ENCODE peak calls at places on chromosomes 12 and 14, in ten cellular contexts. E is uterus, K is stomach, I is right lobe of liver, J is Panc1, T is astrocyte of the cerebellum, Z is upper lobe of right lung, O is bronchial epithelial cell, D is fibroblast of mammary gland, A is fibroblast of lung. R is an unnamed sample.

GRCh38 chr12:31887109-31887811 is 72.0 kb upstream of the RESF1 start:
- DNase-seq in I (no peak), K (no peak), E (no peak), Z (no peak), J (no peak), A (no peak), T (no peak), D (no peak), O (no peak), R (no peak)

GRCh38 chr14:69181491-69181890 is 9.8 kb upstream of the EXD2 start:
- DNase-seq in T (no peak), I (no peak), D (peak), Z (no peak), J (no peak), K (no peak), O (peak), A (peak), E (no peak), R (no peak)

GRCh38 chr12:38053655-38054464 is 262.7 kb upstream of the ALG10B start:
- DNase-seq in O (no peak), D (no peak), E (no peak), T (no peak), K (peak), I (peak), A (no peak), Z (peak), J (no peak), R (peak)

GRCh38 chr14:30658645-30659044 is 36.5 kb downstream of the SCFD1 start:
- DNase-seq in O (no peak), E (no peak), I (no peak), J (no peak), K (no peak), D (no peak), A (no peak), T (no peak), Z (no peak), R (no peak)

GRCh38 chr14:32524609-32525391 is 195.7 kb downstream of the AKAP6 start:
- DNase-seq in I (no peak), E (no peak), K (no peak), A (peak), T (no peak), Z (no peak), J (no peak), D (peak), O (no peak), R (no peak)

GRCh38 chr12:39581592-39581991 is 38.0 kb downstream of the ABCD2 start:
- DNase-seq in I (no peak), D (peak), E (no peak), O (peak), K (no peak), J (no peak), T (no peak), A (peak), Z (no peak), R (peak)

GRCh38 chr14:68665116-68665515 is 127.8 kb downstream of the ZFP36L1 start:
- DNase-seq in J (no peak), Z (no peak), D (peak), A (peak), I (no peak), E (no peak), O (no peak), K (no peak), T (no peak), R (no peak)

GRCh38 chr12:109879332-109880048 is 851 bp downstream of the GLTP start:
- DNase-seq in O (peak), A (no peak), T (no peak), E (no peak), D (peak), J (no peak), I (no peak), K (no peak), Z (no peak), R (no peak)

GRCh38 chr14:65927871-65928270 is 515.3 kb downstream of the FUT8 start:
- DNase-seq in Z (no peak), T (no peak), A (no peak), O (no peak), E (no peak), J (no peak), D (no peak), K (peak), I (peak), R (no peak)

GRCh38 chr14:62003701-62004100 is 241.5 kb downstream of the SNAPC1 start:
- DNase-seq in J (no peak), T (no peak), I (no peak), Z (no peak), K (no peak), A (no peak), O (peak), D (no peak), E (no peak), R (peak)

GRCh38 chr12:55728932-55729591 is at the start of gene CD63:
- DNase-seq in K (peak), D (peak), Z (peak), T (no peak), J (no peak), E (peak), I (peak), O (peak), A (peak), R (peak)

GRCh38 chr14:41899416-41899815 is 292.7 kb downstream of the LRFN5 start:
- DNase-seq in T (peak), E (no peak), J (no peak), D (peak), I (no peak), A (peak), K (no peak), O (no peak), Z (no peak), R (no peak)

GRCh38 chr12:52038447-52038846 is 12.8 kb upstream of the NR4A1 start:
- DNase-seq in K (no peak), J (no peak), T (no peak), A (no peak), D (peak), E (no peak), Z (no peak), O (no peak), I (no peak), R (no peak)

GRCh38 chr12:90938451-90938850 is 16.5 kb downstream of the CCER1 start:
- DNase-seq in E (no peak), J (no peak), Z (no peak), T (no peak), I (no peak), A (peak), O (peak), K (no peak), D (peak), R (peak)

GRCh38 chr12:110005319-110005973 is 6.2 kb downstream of the ANKRD13A start:
- DNase-seq in I (no peak), J (no peak), E (no peak), K (no peak), O (no peak), T (no peak), A (no peak), Z (no peak), D (no peak), R (no peak)

GRCh38 chr14:73280903-73281302 is 43.6 kb downstream of the PAPLN start:
- DNase-seq in A (no peak), E (no peak), D (no peak), T (no peak), K (no peak), I (no peak), O (no peak), J (no peak), Z (no peak), R (no peak)

GRCh38 chr12:2668816-2669215 is 126.0 kb upstream of the FKBP4 start:
- DNase-seq in E (peak), K (no peak), A (no peak), T (no peak), J (no peak), Z (peak), I (no peak), D (no peak), O (no peak), R (no peak)

GRCh38 chr14:44029933-44030332 is 477.1 kb downstream of the FSCB start:
- DNase-seq in Z (no peak), D (peak), K (no peak), E (no peak), O (peak), A (no peak), I (no peak), T (no peak), J (no peak), R (peak)

GRCh38 chr12:115260807-115261161 is 576.8 kb upstream of the TBX3 start:
- DNase-seq in J (no peak), T (no peak), Z (no peak), E (no peak), K (no peak), D (peak), A (no peak), I (no peak), O (no peak), R (no peak)

GRCh38 chr14:64478634-64479250 is 13.4 kb downstream of the AKAP5 start:
- DNase-seq in T (peak), Z (no peak), E (no peak), O (peak), K (no peak), D (peak), A (peak), I (no peak), J (no peak), R (peak)

GRCh38 chr12:11732023-11732422 is 82.5 kb downstream of the ETV6 start:
- DNase-seq in Z (no peak), T (no peak), O (no peak), J (no peak), I (no peak), A (no peak), E (no peak), D (no peak), K (no peak), R (no peak)

GRCh38 chr14:89855961-89856360 is 98.6 kb downstream of the EFCAB11 start:
- DNase-seq in E (no peak), Z (no peak), J (no peak), A (peak), I (no peak), O (peak), T (peak), K (no peak), D (peak), R (peak)

GRCh38 chr12:127926004-127926403 is 341.0 kb upstream of the TMEM132C start:
- DNase-seq in A (peak), O (no peak), T (peak), I (no peak), Z (no peak), D (peak), E (peak), J (no peak), K (no peak), R (no peak)
- TF ChIP-seq CTCF in A (peak), O (no peak), T (peak), I (no peak), Z (peak), D (peak), E (peak), J (peak), K (no peak), R (no peak)

GRCh38 chr12:22283006-22283506 is 51.5 kb downstream of the ST8SIA1 start:
- DNase-seq in J (no peak), T (peak), Z (no peak), I (no peak), O (peak), K (no peak), D (peak), A (peak), E (no peak), R (peak)
- H3K4me3 ChIP-seq in J (no peak), T (no peak), Z (no peak), I (no peak), O (no peak), K (no peak), D (no peak), A (no peak), E (no peak), R (no peak)

DNA sequence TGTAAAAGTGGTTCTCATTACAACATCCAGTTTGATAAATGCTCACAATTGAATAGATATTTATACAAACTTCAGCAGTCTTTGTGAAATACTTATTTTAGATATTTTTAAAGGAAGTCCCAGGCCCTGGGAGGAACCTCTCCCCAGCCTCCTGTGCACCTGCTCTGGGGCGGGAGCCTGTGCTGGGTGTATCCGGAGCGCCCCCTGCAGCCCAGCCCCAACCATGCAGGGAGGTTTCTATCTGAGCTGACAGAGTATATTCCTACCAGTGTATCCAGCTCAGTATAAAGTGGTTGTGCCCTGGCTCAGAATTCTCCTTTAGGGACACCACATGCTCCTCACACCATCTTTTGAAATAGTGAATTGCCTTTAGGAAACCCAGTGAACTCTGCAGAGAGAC is 851.8 kb downstream of the TMEM121 start:
- DNase-seq in O (no peak), T (no peak), A (no peak), K (no peak), Z (no peak), E (no peak), I (no peak), D (no peak), J (no peak), R (no peak)
- TF ChIP-seq CTCF in O (no peak), T (no peak), A (no peak), K (no peak), Z (peak), E (no peak), I (peak), D (no peak), J (peak), R (no peak)

DNA sequence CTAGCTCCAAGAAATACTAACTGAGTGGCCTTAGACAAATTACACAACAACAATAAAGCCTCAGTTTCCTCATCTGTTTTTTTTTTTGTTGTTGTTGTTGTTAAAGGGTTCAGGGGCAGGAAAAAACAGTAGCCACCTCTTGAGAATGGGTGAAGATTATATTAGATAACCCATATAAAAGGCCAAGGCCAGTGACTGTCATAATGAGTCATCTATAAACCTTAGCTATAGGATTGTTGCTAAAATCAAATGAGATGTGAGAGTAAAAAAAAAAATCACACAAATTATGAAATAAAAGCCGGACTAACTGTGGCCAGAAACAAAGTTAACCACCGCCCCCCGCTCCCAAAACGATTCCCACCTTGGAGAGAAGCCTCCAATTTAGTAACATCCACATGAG is 1.3 kb downstream of the NAA25 start:
- DNase-seq in Z (no peak), I (no peak), T (no peak), J (no peak), A (no peak), D (no peak), O (peak), E (no peak), K (no peak), R (peak)
- H3K4me3 ChIP-seq in Z (peak), I (peak), T (peak), J (peak), A (peak), D (peak), O (peak), E (peak), K (peak), R (peak)

DNA sequence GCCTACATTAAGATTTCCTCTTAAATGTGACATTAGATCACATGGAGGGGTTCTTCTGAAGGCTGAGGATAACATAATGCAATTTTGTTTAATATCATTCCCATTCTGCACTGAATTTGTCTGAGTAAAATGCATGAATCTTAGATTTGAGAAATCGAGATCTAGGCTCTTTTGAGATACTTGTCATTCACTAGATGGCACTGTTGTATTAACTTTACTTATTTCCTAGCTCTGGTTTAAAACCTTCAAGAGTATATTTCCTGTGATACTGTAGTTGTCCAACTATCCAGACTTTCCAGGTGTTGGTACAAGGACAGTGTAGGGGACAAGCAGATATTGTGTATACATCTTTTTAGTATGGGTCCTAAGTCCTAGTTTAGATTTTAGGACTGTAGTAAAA is 91.7 kb upstream of the SEL1L start:
- DNase-seq in Z (no peak), I (no peak), A (no peak), E (no peak), O (peak), T (no peak), K (no peak), D (peak), J (peak), R (peak)
- TF ChIP-seq CTCF in Z (peak), I (peak), A (no peak), E (peak), O (peak), T (no peak), K (no peak), D (peak), J (peak), R (peak)

GRCh38 chr14:35989736-35990135 is 163.6 kb downstream of the BRMS1L start:
- DNase-seq in A (no peak), I (no peak), D (no peak), K (no peak), O (no peak), E (no peak), J (no peak), T (no peak), Z (no peak), R (no peak)

GRCh38 chr14:35986219-35986573 is 160.1 kb downstream of the BRMS1L start:
- DNase-seq in J (no peak), D (no peak), K (no peak), Z (no peak), A (no peak), I (no peak), T (no peak), E (no peak), O (no peak), R (no peak)

GRCh38 chr14:35988972-35989690 is 163.0 kb downstream of the BRMS1L start:
- DNase-seq in J (no peak), K (no peak), A (no peak), E (no peak), T (no peak), D (no peak), Z (no peak), O (peak), I (no peak), R (peak)

GRCh38 chr14:35988550-35988949 is 162.4 kb downstream of the BRMS1L start:
- DNase-seq in O (no peak), A (no peak), D (no peak), K (no peak), I (no peak), E (no peak), J (no peak), Z (no peak), T (no peak), R (no peak)

DNA sequence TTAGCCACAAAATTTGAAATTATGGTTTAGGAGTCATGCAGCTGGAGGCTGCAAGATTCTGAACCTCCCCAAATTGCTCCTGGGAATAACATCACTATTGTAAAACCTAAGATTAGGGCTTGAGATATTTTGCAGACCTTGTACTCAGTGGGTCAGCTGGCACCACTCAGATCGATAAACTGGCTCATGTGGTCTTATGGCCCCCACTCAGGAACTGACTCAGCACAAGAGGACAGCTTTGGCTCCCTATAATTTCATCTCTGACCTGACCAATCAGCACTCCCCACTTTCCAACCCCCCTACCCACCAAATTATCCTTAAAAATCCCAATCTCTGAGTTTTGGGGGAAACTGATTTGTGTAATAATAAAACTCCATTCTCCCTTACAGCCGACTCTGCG is 161.6 kb downstream of the BRMS1L start:
- DNase-seq in T (no peak), Z (no peak), O (no peak), K (no peak), E (no peak), A (no peak), J (no peak), I (no peak), D (no peak), R (no peak)
- H3K4me3 ChIP-seq in T (no peak), Z (no peak), O (no peak), K (no peak), E (no peak), A (no peak), J (no peak), I (no peak), D (no peak), R (no peak)

GRCh38 chr12:69210661-69211060 is 28.7 kb upstream of the CPSF6 start:
- DNase-seq in A (no peak), K (no peak), I (no peak), T (no peak), D (no peak), O (no peak), J (no peak), Z (no peak), E (no peak), R (no peak)

GRCh38 chr12:69214169-69214568 is 25.2 kb upstream of the CPSF6 start:
- DNase-seq in D (no peak), K (no peak), J (no peak), O (no peak), I (no peak), T (no peak), Z (no peak), E (no peak), A (no peak), R (no peak)

DNA sequence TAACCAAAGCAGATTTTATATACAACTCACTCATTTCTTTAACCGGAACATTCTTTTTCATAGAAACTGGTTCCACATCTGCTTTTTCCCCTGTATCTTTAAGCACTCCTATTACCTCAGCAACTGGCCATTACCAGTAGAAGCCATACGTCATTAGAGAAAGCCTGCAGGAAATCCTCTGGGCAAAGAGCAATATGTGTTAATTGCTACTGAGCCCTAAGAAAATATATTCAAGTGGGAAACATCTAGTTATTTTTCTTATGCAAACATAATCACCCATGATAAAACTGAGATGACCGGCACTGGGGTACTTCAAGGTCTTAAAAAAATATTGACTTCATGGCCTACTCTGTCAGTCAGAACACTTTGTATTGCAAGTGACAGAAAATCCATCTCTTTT is 28.2 kb upstream of the CPSF6 start:
- DNase-seq in D (no peak), J (no peak), A (no peak), Z (no peak), E (no peak), T (no peak), I (no peak), K (no peak), O (no peak), R (no peak)
- TF ChIP-seq CTCF in D (no peak), J (no peak), A (no peak), Z (no peak), E (no peak), T (no peak), I (no peak), K (no peak), O (no peak), R (no peak)

GRCh38 chr14:54653764-54654469 is 87.0 kb downstream of the SAMD4A start:
- DNase-seq in Z (no peak), O (no peak), I (peak), E (no peak), T (peak), K (no peak), D (peak), J (no peak), A (peak), R (peak)

GRCh38 chr14:54654600-54654999 is 87.7 kb downstream of the SAMD4A start:
- DNase-seq in D (no peak), T (no peak), I (no peak), O (no peak), J (no peak), E (no peak), Z (no peak), A (no peak), K (no peak), R (peak)

GRCh38 chr14:54651649-54652048 is 84.7 kb downstream of the SAMD4A start:
- DNase-seq in Z (no peak), T (no peak), A (peak), O (peak), E (no peak), I (no peak), K (no peak), D (no peak), J (no peak), R (peak)

GRCh38 chr14:54652188-54652889 is 85.4 kb downstream of the SAMD4A start:
- DNase-seq in A (peak), E (peak), J (peak), D (peak), K (peak), I (peak), Z (peak), O (peak), T (peak), R (peak)

GRCh38 chr14:54652890-54653201 is 85.9 kb downstream of the SAMD4A start:
- DNase-seq in J (no peak), D (no peak), A (no peak), Z (no peak), O (no peak), E (no peak), T (no peak), I (no peak), K (no peak), R (no peak)
- H3K4me3 ChIP-seq in J (peak), D (peak), A (peak), Z (peak), O (no peak), E (no peak), T (peak), I (no peak), K (no peak), R (no peak)

GRCh38 chr12:18250313-18250916 is 10.9 kb upstream of the PIK3C2G start:
- DNase-seq in D (peak), J (peak), Z (no peak), A (peak), E (no peak), O (peak), K (no peak), T (peak), I (no peak), R (peak)
- TF ChIP-seq CTCF in D (peak), J (peak), Z (peak), A (peak), E (peak), O (peak), K (no peak), T (peak), I (peak), R (peak)

R was measured in epithelial cell of esophagus.